ENCODE peak calls at places on chromosomes 16 and 17, in four cellular contexts. W is DND-41, X is lower lobe of right lung, H is iPS DF 6.9. L is an unnamed sample.

GRCh38 chr16:3149630-3150345 is 15.0 kb downstream of the ZNF213 start:
- DNase-seq in H (no peak), X (peak; percentile 83), W (no peak), L (peak; percentile 33)

GRCh38 chr17:46978489-46979022 is 497 bp downstream of the RPRML start:
- DNase-seq in W (no peak), X (no peak), H (no peak), L (no peak)

GRCh38 chr16:66899945-66900688 is 18.6 kb downstream of the CDH16 start:
- DNase-seq in W (no peak), X (peak; percentile 76), H (no peak), L (no peak)

GRCh38 chr16:28067604-28068382 is 4.3 kb upstream of the GSG1L start:
- DNase-seq in W (no peak), X (no peak), H (no peak), L (no peak)

GRCh38 chr16:84053237-84053636 is 10.6 kb upstream of the SLC38A8 start:
- DNase-seq in W (no peak), H (no peak), X (no peak), L (no peak)

GRCh38 chr17:12789075-12789975 is at the start of gene ARHGAP44:
- DNase-seq in X (peak; percentile 71), H (no peak), W (no peak), L (no peak)

GRCh38 chr17:39920218-39921210 is 2.1 kb upstream of the GSDMB start:
- DNase-seq in X (no peak), W (peak; percentile 56), H (no peak), L (peak; percentile 58)

GRCh38 chr17:45288825-45289224 is 26.9 kb upstream of the SPATA32 start:
- DNase-seq in W (no peak), H (no peak), X (no peak), L (no peak)

GRCh38 chr16:2008009-2008526 is 1.6 kb downstream of the ZNF598 start:
- DNase-seq in H (no peak), W (peak; percentile 67), X (no peak), L (no peak)

GRCh38 chr17:13518271-13519000 is 83.3 kb downstream of the HS3ST3A1 start:
- DNase-seq in X (no peak), H (no peak), W (no peak), L (no peak)

GRCh38 chr16:89319883-89320716 is 102.6 kb downstream of the ZNF778 start:
- DNase-seq in X (peak; percentile 60), W (no peak), H (no peak), L (no peak)
- H3K4me3 ChIP-seq in X (no peak overlapping the region), W (no peak overlapping the region), H (no peak overlapping the region), L (no peak overlapping the region)

GRCh38 chr17:81189016-81189415 is 23.0 kb upstream of the AATK start:
- DNase-seq in W (no peak), H (no peak), X (no peak), L (no peak)
- H3K4me1 ChIP-seq in W (no peaks in the 10 kb centered on the region), H (no peaks in the 10 kb centered on the region), X (no peaks in the 10 kb centered on the region), L (no peaks in the 10 kb centered on the region)

DNA sequence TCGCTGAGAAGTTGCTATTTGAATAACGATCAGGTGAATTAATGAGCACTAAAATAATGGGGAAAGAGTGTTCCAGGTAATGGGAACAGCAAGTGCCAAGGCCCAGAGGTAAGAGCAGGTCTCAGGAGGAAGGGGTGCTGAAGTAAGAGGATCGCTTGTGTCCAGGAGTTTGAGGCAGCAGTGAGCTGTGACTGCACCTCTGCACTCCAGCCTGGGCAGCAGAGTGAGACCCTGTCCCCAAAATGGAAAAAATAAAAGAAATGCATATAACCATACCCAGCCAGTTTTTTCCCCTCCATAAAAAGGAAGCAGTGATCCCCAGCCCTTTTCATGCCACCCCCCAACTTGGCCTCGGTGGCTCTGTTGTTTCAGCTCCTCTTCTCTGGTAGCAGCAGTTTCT is 16.8 kb upstream of the HAS3 start:
- DNase-seq in X (no peak), H (no peak), W (no peak), L (no peak)
- H3K4me3 ChIP-seq in X (no peak overlapping the region), H (no peak overlapping the region), W (no peak overlapping the region), L (no peak overlapping the region)

DNA sequence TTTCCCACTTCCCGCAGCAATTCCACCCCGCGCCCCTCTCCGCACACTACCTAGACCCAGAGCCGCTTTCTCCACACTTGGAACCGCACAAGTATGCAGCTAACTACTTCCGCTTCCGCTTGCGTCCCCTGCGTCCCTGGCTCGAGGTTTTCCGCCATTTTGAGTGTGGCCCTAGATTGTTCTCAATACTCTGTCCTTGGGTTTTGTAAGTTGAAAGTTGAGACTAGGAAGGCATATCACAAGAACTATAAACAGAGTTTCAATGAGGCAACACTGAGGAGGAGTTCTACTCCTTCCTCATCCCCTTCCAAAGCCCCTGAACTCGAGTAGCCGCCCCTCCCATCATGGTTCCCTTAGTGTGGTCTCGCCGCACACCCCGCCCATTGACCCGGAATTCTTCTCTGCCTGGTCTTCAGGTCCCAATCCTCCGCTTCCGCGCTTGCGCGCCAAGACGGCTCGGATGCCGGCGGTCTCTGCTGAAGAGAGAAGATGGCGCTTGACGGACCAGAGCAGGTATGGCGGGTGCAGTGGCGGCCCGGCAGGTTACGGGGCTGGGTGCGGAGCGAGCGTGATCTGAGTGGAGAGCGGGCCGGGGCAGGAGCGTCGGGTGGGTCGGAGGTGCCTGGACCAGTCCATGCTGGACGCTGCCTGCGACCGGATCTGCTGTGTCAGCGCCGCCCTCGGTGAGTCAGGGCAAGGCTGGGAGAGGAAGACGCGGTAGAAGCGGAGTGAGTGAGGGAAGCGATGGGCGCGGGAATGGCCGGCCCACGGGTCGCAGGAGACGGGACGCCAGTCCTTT is at the start of the genes FTSJ3 and PSMC5:
- DNase-seq in X (peak; percentile 97), H (peak; percentile 87), W (peak; percentile 97), L (peak; percentile 98)
- H3K4me1 ChIP-seq in X (peaks cover 32% of the 10 kb centered on the region), H (no peaks in the 10 kb centered on the region), W (peaks cover 48% of the 10 kb centered on the region), L (peaks cover 62% of the 10 kb centered on the region)

DNA sequence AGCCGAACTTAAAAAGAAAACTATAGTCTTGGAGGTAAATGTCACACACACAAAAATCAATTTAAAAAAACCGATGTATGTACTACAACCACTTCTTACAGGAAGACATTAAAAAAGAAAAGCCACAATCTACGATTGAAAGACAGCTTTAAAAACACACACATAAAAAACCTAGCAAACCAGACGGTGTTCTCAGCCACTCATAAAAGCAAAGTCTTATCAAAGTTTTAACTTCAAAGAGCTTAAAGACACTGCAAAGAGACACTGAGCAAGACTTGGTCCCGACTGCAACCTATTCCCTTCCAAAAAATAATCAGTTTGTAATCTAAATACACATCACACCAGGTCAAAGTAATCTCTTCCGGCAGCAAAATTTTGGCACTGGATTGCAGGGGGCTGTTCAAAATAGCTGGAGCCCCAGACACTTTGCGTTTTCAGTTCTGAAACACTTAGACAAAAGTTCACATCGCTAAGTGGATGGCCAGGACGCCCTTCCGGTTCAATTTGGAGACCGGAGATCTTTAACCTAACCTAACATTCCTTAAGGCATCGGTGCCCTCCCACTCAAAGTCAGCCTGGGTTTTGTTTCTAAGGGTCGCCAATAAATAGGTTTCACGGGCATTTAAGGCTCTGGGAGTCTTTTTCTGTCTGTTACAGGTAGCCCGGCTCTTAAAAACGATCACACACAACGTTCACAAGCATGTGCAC is 2.6 kb downstream of the ZCCHC14 start:
- DNase-seq in H (no peak), X (no peak), W (no peak), L (peak; percentile 29)
- H3K4me3 ChIP-seq in H (no peak overlapping the region), X (peak overlapping the region; percentile 59), W (no peak overlapping the region), L (peak overlapping the region; percentile 32)

GRCh38 chr16:81638286-81638945 is 140.7 kb upstream of the PLCG2 start:
- DNase-seq in H (no peak), X (no peak), W (no peak), L (no peak)

GRCh38 chr16:81636298-81636960 is 142.7 kb upstream of the PLCG2 start:
- DNase-seq in H (no peak), X (no peak), W (no peak), L (no peak)

GRCh38 chr16:81639348-81639747 is 139.7 kb upstream of the PLCG2 start:
- DNase-seq in H (no peak), X (no peak), W (no peak), L (no peak)

GRCh38 chr16:81635336-81635947 is 143.6 kb upstream of the PLCG2 start:
- DNase-seq in X (no peak), H (no peak), W (no peak), L (no peak)

DNA sequence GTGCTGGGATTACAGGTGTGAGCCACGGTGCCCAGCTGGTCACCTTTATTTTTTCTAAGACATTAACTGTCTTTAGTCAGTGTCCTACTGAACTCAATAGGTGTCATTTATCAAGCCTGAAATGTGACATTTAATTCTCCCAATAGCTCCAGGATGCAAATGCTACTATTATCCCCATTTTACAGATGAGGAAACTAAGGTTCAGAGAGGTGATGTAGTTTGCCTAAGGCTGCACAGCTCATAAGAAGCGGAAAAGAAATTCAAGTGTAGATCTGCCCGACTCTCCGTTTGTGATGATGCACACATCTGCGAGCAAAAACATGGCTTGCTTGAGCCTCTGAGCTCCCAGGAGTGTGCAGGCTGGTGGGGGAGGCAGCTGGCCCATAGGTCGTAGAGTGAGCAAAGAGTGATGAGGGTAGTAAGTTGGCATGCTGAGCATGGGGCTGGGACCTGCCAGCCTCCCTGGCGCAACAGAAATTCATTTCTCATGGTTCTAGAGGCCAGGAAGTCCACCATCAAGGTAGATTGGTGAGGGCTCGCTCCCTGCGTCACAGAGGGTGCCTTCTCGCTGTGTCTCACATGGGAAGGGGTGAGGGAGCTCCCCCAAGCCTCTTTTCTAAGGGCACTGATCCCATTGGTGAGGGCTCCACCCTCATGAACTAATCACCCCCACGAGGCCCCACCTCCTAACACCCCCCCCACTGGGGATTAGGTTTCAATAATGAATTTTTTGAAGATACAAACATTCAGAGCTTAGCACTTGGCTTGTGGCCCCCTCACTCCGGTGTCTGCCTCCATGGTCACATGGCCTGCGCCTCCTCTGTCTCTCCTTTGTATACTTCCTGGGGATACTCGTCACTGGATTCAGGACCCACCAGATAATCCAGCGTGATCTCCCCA is 141.5 kb upstream of the PLCG2 start:
- DNase-seq in W (no peak), H (no peak), X (no peak), L (no peak)
- H3K4me1 ChIP-seq in W (peaks cover 11% of the 10 kb centered on the region), H (peaks cover 2% of the 10 kb centered on the region), X (peaks cover 48% of the 10 kb centered on the region), L (peaks cover 20% of the 10 kb centered on the region)

GRCh38 chr16:85333744-85334640 is 221.7 kb upstream of the CIBAR2 start:
- DNase-seq in X (no peak), W (no peak), H (no peak), L (no peak)
- H3K4me3 ChIP-seq in X (no peak overlapping the region), W (no peak overlapping the region), H (no peak overlapping the region), L (no peak overlapping the region)

GRCh38 chr17:42183741-42184711 is 1.2 kb downstream of the HCRT start:
- DNase-seq in X (peak; percentile 87), H (no peak), W (peak; percentile 79), L (peak; percentile 84)

GRCh38 chr17:42187833-42188232 is 2.6 kb upstream of the HCRT start:
- DNase-seq in H (no peak), X (no peak), W (no peak), L (no peak)

GRCh38 chr17:42185497-42185860 is 227 bp upstream of the HCRT start:
- DNase-seq in W (no peak), X (no peak), H (no peak), L (no peak)

GRCh38 chr17:42182927-42183734 is 2.1 kb downstream of the HCRT start:
- DNase-seq in H (no peak), W (no peak), X (no peak), L (no peak)

GRCh38 chr17:42184717-42185496 is at the start of gene HCRT:
- DNase-seq in W (no peak), X (no peak), H (no peak), L (no peak)
- H3K4me1 ChIP-seq in W (peaks cover 26% of the 10 kb centered on the region), X (peaks cover 39% of the 10 kb centered on the region), H (no peaks in the 10 kb centered on the region), L (peaks cover 47% of the 10 kb centered on the region)

DNA sequence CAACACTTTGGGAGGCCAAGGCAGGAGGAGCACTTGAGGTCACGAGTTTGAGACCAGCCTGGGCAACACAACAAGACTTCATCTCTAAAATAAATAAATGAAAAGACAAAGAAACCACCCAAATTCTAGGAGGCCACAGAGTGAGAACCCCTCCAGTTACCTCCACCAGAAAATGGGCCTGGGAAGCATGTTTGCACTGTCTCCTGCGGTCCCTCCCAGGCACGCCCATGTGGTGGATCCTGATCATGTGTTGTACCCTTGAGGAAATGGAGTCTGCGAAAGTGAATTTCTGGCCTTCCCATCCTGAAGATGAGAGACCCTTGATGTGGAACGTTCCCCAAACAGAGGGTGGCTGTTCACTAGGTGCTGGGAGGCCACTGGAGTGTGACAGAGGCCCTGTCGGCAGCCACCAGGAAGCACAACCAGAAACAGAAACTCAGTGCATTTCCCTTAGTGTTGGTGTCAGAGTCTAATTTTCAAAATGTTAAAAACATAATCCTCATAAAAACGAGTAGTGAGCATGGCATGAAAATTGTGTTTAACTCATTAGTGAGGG is 19.2 kb upstream of the USP22 start:
- DNase-seq in H (no peak), W (no peak), X (no peak), L (no peak)
- H3K4me3 ChIP-seq in H (no peak overlapping the region), W (no peak overlapping the region), X (no peak overlapping the region), L (no peak overlapping the region)

L was measured in CD4-positive, alpha-beta memory T cell.